ENCODE peak calls at places on chromosomes 7 and 10, in five cellular contexts. Z, H, I, R and K are unnamed samples.

GRCh38 chr7:166370-167060 is 25.9 kb upstream of the FAM20C start:
- DNase-seq in I (no peak), Z (no peak), H (no peak), R (no peak), K (no peak)

GRCh38 chr7:55570218-55570873 is 2.0 kb downstream of the VOPP1 start:
- DNase-seq in R (no peak), Z (no peak), I (no peak), H (no peak), K (no peak)

GRCh38 chr7:72710983-72711382 is 117.0 kb downstream of the TYW1B start:
- DNase-seq in H (no peak), R (peak), Z (no peak), I (no peak), K (no peak)

GRCh38 chr10:126969310-126969709 is 64.1 kb downstream of the DOCK1 start:
- DNase-seq in H (no peak), R (no peak), I (no peak), Z (peak), K (no peak)

GRCh38 chr7:115271332-115272235 is 349.7 kb downstream of the MDFIC start:
- DNase-seq in R (no peak), Z (no peak), I (no peak), H (no peak), K (no peak)

GRCh38 chr7:114026486-114027089 is 107.8 kb upstream of the PPP1R3A start:
- DNase-seq in R (peak), I (no peak), H (no peak), Z (peak), K (peak)

GRCh38 chr7:140165422-140165821 is 11.4 kb downstream of the KDM7A start:
- DNase-seq in R (no peak), H (no peak), I (no peak), Z (peak), K (no peak)

GRCh38 chr10:26556756-26557640 is 118.9 kb downstream of the APBB1IP start:
- DNase-seq in R (no peak), I (no peak), H (no peak), Z (peak), K (peak)

GRCh38 chr7:101924171-101924570 is 106.7 kb downstream of the CUX1 start:
- DNase-seq in I (no peak), Z (peak), R (no peak), H (peak), K (no peak)

DNA sequence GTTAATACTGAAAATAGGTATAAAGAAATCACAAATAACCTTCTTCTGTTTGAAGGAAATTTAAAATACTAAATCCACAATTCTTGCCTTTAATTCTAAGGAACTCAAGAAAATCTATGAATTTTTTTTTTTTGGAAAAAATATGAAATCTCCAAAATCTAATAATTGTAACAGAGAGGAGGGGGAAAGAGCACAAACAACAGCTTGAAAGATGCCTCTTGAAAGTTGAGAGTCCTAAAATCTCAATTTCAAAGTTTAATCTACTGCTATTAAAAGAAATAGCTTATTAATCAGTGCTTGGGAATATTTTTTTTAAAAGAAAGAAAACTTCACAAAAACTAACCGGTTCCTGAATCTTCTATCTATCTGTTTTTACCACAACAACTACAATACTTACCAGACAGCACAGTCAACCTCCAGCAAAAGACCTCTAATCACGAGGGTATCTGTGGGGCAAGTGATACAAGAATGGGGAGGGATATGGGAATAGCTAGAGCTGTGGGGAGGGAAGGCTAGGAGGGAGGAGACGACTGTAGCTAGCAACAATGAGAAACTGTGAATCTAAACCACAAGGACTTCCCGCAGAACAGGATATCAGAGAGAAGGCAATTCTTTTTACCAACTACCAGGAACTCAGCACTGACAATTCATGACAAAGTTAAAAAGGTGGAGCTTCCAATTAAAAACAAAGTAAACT is at the start of gene USP54:
- DNase-seq in H (no peak), Z (peak), I (no peak), R (no peak), K (no peak)
- H3K4me3 ChIP-seq in H (peak), Z (peak), I (no peak), R (no peak), K (no peak)

DNA sequence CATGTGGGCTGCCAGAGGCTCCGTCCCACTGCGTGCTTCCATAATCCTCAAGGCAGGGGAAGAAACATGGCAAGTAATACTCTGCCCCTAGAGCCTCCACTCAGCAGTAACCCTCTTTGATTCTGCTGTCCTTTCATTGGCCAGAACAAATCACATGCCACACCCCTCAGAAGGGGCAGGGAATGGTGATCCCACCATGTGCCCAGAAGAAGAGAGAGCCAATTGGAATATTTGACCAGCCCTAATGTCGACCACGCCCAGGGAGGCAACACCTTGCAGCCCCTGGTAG is 114.8 kb upstream of the ZMIZ1 start:
- DNase-seq in H (no peak), Z (no peak), I (no peak), R (no peak), K (no peak)
- TF ChIP-seq CTCF in H (no peak), Z (no peak), I (no peak), R (no peak), K (no peak)

GRCh38 chr10:8616166-8616565 is 561.7 kb downstream of the GATA3 start:
- DNase-seq in H (no peak), I (no peak), R (no peak), Z (no peak), K (no peak)

GRCh38 chr10:8615118-8615517 is 560.6 kb downstream of the GATA3 start:
- DNase-seq in I (no peak), R (no peak), H (no peak), Z (no peak), K (no peak)

GRCh38 chr10:8618834-8619233 is 564.3 kb downstream of the GATA3 start:
- DNase-seq in R (no peak), H (no peak), Z (no peak), I (no peak), K (no peak)

GRCh38 chr10:8617792-8618191 is 563.3 kb downstream of the GATA3 start:
- DNase-seq in H (no peak), I (no peak), Z (no peak), R (no peak), K (no peak)

GRCh38 chr10:8614054-8614565 is 559.6 kb downstream of the GATA3 start:
- DNase-seq in I (no peak), H (no peak), Z (no peak), R (no peak), K (no peak)
- H3K4me3 ChIP-seq in I (no peak), H (no peak), Z (no peak), R (no peak), K (no peak)

GRCh38 chr7:142391191-142391992 is 133.5 kb upstream of the PRSS58 start:
- DNase-seq in R (peak), H (no peak), I (no peak), Z (peak), K (no peak)
- TF ChIP-seq CTCF in R (peak), H (no peak), I (no peak), Z (peak), K (peak)